ENCODE peak calls at places on chromosome 15, in six cellular contexts. One of them, this sample, is unnamed. For H3K4me1, the result is how much of the 10 kb centered on the place peaks cover.

GRCh38 chr15:92693922-92694331 is 38.4 kb upstream of the FAM174B start:
- DNase-seq in A549: peak
- DNase-seq in PC-9: no peak
- DNase-seq in sigmoid colon: no peak
- DNase-seq in thoracic aorta: no peak
- DNase-seq in MM.1S: no peak
- DNase-seq in this sample: no peak

GRCh38 chr15:63440265-63440648 is 58.6 kb upstream of the CA12 start:
- DNase-seq in A549: no peak
- DNase-seq in PC-9: no peak
- DNase-seq in sigmoid colon: no peak
- DNase-seq in thoracic aorta: no peak
- DNase-seq in MM.1S: no peak
- DNase-seq in this sample: no peak

GRCh38 chr15:62121273-62122015 is 43.6 kb downstream of the C2CD4B start:
- DNase-seq in A549: no peak
- DNase-seq in PC-9: no peak
- DNase-seq in sigmoid colon: no peak
- DNase-seq in thoracic aorta: no peak
- DNase-seq in MM.1S: peak
- DNase-seq in this sample: no peak

GRCh38 chr15:88375234-88375926 is 91.8 kb downstream of the MRPL46 start:
- DNase-seq in A549: peak
- DNase-seq in PC-9: no peak
- DNase-seq in sigmoid colon: no peak
- DNase-seq in thoracic aorta: no peak
- DNase-seq in MM.1S: no peak
- DNase-seq in this sample: no peak

GRCh38 chr15:43412096-43412495 is 41.2 kb downstream of the TUBGCP4 start:
- DNase-seq in A549: no peak
- DNase-seq in PC-9: no peak
- DNase-seq in sigmoid colon: no peak
- DNase-seq in thoracic aorta: no peak
- DNase-seq in MM.1S: no peak
- DNase-seq in this sample: no peak

GRCh38 chr15:100383302-100384107 is 41.7 kb upstream of the ADAMTS17 start:
- DNase-seq in A549: peak
- DNase-seq in PC-9: peak
- DNase-seq in sigmoid colon: no peak
- DNase-seq in thoracic aorta: no peak
- DNase-seq in MM.1S: peak
- DNase-seq in this sample: no peak

GRCh38 chr15:62866366-62866765 is 176.2 kb upstream of the TPM1 start:
- DNase-seq in A549: no peak
- DNase-seq in PC-9: no peak
- DNase-seq in sigmoid colon: no peak
- DNase-seq in thoracic aorta: no peak
- DNase-seq in MM.1S: no peak
- DNase-seq in this sample: no peak

GRCh38 chr15:62071711-62072308 is 5.0 kb downstream of the C2CD4A start:
- DNase-seq in A549: peak
- DNase-seq in PC-9: no peak
- DNase-seq in sigmoid colon: no peak
- DNase-seq in thoracic aorta: no peak
- DNase-seq in MM.1S: peak
- DNase-seq in this sample: no peak

GRCh38 chr15:92109485-92109884 is 256.0 kb downstream of the SLCO3A1 start:
- DNase-seq in A549: no peak
- DNase-seq in PC-9: no peak
- DNase-seq in sigmoid colon: peak
- DNase-seq in thoracic aorta: no peak
- DNase-seq in MM.1S: no peak
- DNase-seq in this sample: no peak

DNA sequence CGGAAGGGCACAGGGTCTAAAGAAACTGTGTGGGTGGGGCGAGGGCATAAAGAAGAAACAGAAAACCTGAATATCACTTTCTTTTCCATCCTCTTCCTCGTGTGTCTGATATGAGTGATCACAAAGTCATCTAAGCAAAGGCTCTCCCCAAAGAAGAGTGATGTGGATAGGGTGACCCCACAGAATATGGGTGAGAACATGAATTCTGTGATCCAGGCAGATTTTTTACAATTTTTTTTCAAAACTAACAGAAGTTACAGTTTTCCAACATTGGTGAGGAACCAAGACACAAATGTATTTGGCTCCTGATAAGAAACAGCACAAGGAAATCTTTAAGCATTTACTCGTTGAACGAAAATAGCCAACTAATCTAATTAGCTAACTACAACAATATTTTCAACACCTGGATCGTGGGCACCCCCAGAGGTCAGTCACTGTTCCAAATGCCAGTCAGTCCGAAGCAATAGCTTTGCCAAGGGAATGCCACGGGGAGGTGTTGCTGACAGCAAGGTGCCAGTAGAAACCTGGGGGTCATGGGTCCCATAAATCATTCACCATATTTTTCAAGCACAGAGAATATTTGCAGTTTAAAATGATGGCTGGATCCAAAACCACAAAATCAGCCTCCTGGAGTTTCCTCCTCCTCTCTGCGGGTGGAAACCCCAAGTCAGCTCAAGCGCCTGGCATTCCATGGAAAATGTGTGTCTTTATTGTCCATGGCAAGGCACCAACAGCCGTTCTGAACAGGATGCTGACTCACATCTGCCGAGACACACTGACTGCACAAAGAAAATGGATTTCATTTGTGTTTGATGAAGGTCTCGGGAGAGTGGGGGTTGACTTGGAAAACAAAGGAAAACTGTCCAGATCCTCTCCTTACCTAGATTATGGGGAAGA is 26.7 kb downstream of the ANXA2 start:
- DNase-seq in A549: peak
- DNase-seq in PC-9: peak
- DNase-seq in sigmoid colon: peak
- DNase-seq in thoracic aorta: peak
- DNase-seq in MM.1S: no peak
- DNase-seq in this sample: peak
- H3K4me1 ChIP-seq in A549: half or more
- H3K4me1 ChIP-seq in PC-9: under half
- H3K4me1 ChIP-seq in sigmoid colon: half or more
- H3K4me1 ChIP-seq in thoracic aorta: half or more
- H3K4me1 ChIP-seq in MM.1S: under half
- H3K4me1 ChIP-seq in this sample: under half

DNA sequence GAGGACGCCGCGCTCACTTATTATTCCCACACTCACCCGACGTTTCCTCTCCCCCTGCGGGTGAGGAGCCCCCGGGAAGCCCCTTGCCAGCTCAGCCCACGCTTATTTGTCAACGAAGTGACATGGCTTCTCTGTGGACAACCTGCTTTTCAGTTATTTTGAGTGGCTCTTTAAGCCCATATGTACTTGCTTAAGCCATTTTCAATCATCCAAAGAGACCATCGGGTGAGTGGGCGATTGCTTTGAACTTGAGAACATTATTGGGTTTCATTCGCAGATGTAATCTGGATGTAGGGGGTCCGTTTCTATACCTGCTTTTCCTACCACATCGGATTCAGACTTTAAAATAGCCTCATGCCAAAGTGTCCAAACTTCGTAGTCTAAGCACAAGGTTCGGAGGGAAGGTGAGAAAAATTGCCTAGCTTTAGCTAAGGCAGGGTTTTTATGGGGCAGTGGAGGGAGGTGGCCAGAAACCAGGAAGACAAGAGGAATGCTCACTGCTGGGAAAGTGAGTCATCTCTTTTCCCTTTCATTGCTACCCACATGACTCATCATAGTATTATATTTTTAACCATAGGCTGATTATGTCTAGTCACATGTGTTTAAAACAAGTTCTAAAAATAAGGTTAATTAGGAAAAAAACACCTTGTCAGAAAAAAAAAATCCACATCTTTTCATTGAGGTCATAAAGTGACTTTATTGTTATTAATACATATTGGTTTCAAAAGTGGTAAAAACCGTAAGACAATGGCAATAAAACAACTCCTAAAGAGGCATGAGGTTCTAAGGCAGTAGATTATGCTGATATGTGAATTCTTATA is 773.1 kb upstream of the NR2F2 start:
- DNase-seq in A549: peak
- DNase-seq in PC-9: peak
- DNase-seq in sigmoid colon: no peak
- DNase-seq in thoracic aorta: no peak
- DNase-seq in MM.1S: no peak
- DNase-seq in this sample: no peak
- H3K27ac ChIP-seq in A549: peak
- H3K27ac ChIP-seq in PC-9: peak
- H3K27ac ChIP-seq in sigmoid colon: no peak
- H3K27ac ChIP-seq in thoracic aorta: peak
- H3K27ac ChIP-seq in MM.1S: no peak
- H3K27ac ChIP-seq in this sample: no peak

DNA sequence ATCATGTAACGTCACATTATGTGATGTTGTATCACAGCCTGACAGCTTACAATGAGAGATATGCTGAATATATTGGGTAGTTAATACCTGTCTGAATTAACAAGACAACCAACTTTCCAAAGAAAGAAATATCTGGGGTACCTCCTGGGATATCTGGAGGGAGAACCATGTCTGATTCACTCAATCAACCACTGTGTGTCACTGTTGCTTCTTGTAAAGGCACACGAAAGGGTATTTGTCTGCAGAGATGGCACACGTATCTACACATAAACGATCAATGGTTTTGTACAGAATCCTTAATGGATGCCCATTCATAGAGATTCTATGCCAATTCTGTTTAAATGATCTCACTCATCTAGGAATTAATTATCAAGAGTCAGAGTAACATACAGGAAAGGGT is 252.1 kb upstream of the TMCO5A start:
- DNase-seq in A549: peak
- DNase-seq in PC-9: no peak
- DNase-seq in sigmoid colon: no peak
- DNase-seq in thoracic aorta: no peak
- DNase-seq in MM.1S: no peak
- DNase-seq in this sample: no peak
- TF ChIP-seq CTCF in A549: no peak
- TF ChIP-seq CTCF in PC-9: peak
- TF ChIP-seq CTCF in sigmoid colon: no peak
- TF ChIP-seq CTCF in thoracic aorta: no peak
- TF ChIP-seq CTCF in MM.1S: peak
- TF ChIP-seq CTCF in this sample: peak

GRCh38 chr15:84832446-84833040 is 15.4 kb downstream of the ALPK3 start:
- DNase-seq in A549: no peak
- DNase-seq in PC-9: no peak
- DNase-seq in sigmoid colon: no peak
- DNase-seq in thoracic aorta: no peak
- DNase-seq in MM.1S: no peak
- DNase-seq in this sample: no peak

GRCh38 chr15:84834969-84835368 is 17.8 kb downstream of the ALPK3 start:
- DNase-seq in A549: no peak
- DNase-seq in PC-9: no peak
- DNase-seq in sigmoid colon: no peak
- DNase-seq in thoracic aorta: no peak
- DNase-seq in MM.1S: no peak
- DNase-seq in this sample: no peak

GRCh38 chr15:84835661-84836384 is 18.7 kb downstream of the ALPK3 start:
- DNase-seq in A549: no peak
- DNase-seq in PC-9: no peak
- DNase-seq in sigmoid colon: no peak
- DNase-seq in thoracic aorta: no peak
- DNase-seq in MM.1S: no peak
- DNase-seq in this sample: no peak

GRCh38 chr15:84834227-84834955 is 17.2 kb downstream of the ALPK3 start:
- DNase-seq in A549: no peak
- DNase-seq in PC-9: no peak
- DNase-seq in sigmoid colon: no peak
- DNase-seq in thoracic aorta: no peak
- DNase-seq in MM.1S: no peak
- DNase-seq in this sample: no peak

DNA sequence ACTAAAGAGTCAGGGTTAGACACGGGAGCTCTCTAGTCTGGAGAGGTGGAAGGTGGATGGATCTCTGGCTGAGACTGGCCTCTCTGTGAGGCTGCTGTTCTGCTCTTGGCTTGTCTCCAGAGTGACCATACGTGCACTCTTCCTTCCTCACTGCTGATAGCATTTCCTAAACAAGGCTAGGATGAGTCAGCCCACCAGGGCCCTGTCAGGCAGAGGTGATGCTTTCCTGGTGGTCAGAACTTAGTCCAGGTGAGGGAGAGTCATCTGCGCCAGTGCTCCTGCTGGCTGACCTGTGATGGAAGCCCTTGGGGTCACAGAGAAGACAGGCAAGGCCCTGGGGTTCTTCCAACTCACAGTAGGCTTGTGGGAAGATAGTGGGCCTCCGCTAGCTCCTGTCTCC is 16.3 kb downstream of the ALPK3 start:
- DNase-seq in A549: no peak
- DNase-seq in PC-9: peak
- DNase-seq in sigmoid colon: no peak
- DNase-seq in thoracic aorta: no peak
- DNase-seq in MM.1S: no peak
- DNase-seq in this sample: no peak
- H3K4me1 ChIP-seq in A549: under half
- H3K4me1 ChIP-seq in PC-9: under half
- H3K4me1 ChIP-seq in sigmoid colon: under half
- H3K4me1 ChIP-seq in thoracic aorta: half or more
- H3K4me1 ChIP-seq in MM.1S: under half
- H3K4me1 ChIP-seq in this sample: under half

GRCh38 chr15:66935688-66936087 is 129.7 kb upstream of the SMAD3 start:
- DNase-seq in A549: no peak
- DNase-seq in PC-9: no peak
- DNase-seq in sigmoid colon: peak
- DNase-seq in thoracic aorta: no peak
- DNase-seq in MM.1S: no peak
- DNase-seq in this sample: no peak
- H3K27ac ChIP-seq in A549: no peak
- H3K27ac ChIP-seq in PC-9: no peak
- H3K27ac ChIP-seq in sigmoid colon: no peak
- H3K27ac ChIP-seq in thoracic aorta: no peak
- H3K27ac ChIP-seq in MM.1S: no peak
- H3K27ac ChIP-seq in this sample: no peak

This sample was measured in Peyer's patch.